ENCODE peak calls at places on chromosomes 6 and 20, in ten cellular contexts. O, Y, T, U, M, B, Q, G, N and X are unnamed samples.

GRCh38 chr20:58852559-58853271 is at the start of gene GNAS:
- DNase-seq in O (peak), Y (peak), T (peak), U (peak), M (peak), B (peak), Q (peak), G (peak), N (no peak), X (peak)

GRCh38 chr20:57269148-57269984 is 2.9 kb upstream of the BMP7 start:
- DNase-seq in O (no peak), Y (no peak), T (no peak), U (no peak), M (no peak), B (no peak), Q (no peak), G (no peak), N (no peak), X (no peak)

GRCh38 chr6:26269406-26270120 is 95.4 kb upstream of the BTN3A2 start:
- DNase-seq in O (no peak), Y (no peak), T (no peak), U (no peak), M (no peak), B (no peak), Q (no peak), G (no peak), N (no peak), X (no peak)

GRCh38 chr20:40695214-40695613 is 6.2 kb upstream of the MAFB start:
- DNase-seq in O (no peak), Y (no peak), T (no peak), U (no peak), M (no peak), B (no peak), Q (no peak), G (no peak), N (no peak), X (no peak)

GRCh38 chr20:32285621-32286334 is 8.3 kb downstream of the KIF3B start:
- DNase-seq in O (no peak), Y (peak), T (peak), U (no peak), M (no peak), B (peak), Q (peak), G (no peak), N (no peak), X (peak)

GRCh38 chr20:61649105-61649878 is 397.2 kb downstream of the CDH4 start:
- DNase-seq in O (no peak), Y (no peak), T (no peak), U (no peak), M (no peak), B (no peak), Q (no peak), G (no peak), N (no peak), X (no peak)

GRCh38 chr6:55974688-55975087 is 99.3 kb upstream of the BMP5 start:
- DNase-seq in O (no peak), Y (no peak), T (no peak), U (no peak), M (no peak), B (no peak), Q (no peak), G (peak), N (no peak), X (no peak)

GRCh38 chr20:48959902-48960550 is 38.5 kb downstream of the ARFGEF2 start:
- DNase-seq in O (no peak), Y (peak), T (no peak), U (no peak), M (no peak), B (no peak), Q (no peak), G (peak), N (no peak), X (no peak)

GRCh38 chr6:140062042-140063041 is 687.9 kb upstream of the CITED2 start:
- DNase-seq in O (no peak), Y (peak), T (no peak), U (no peak), M (peak), B (peak), Q (no peak), G (peak), N (peak), X (no peak)

GRCh38 chr20:25493137-25493536 is 85.7 kb downstream of the GINS1 start:
- DNase-seq in O (no peak), Y (no peak), T (no peak), U (no peak), M (no peak), B (no peak), Q (no peak), G (no peak), N (no peak), X (no peak)

GRCh38 chr6:29625337-29625930 is 7.5 kb downstream of the GABBR1 start:
- DNase-seq in O (no peak), Y (no peak), T (no peak), U (no peak), M (no peak), B (no peak), Q (no peak), G (no peak), N (no peak), X (no peak)

GRCh38 chr6:45422541-45423110 is 44.9 kb upstream of the SUPT3H start:
- DNase-seq in O (peak), Y (peak), T (no peak), U (peak), M (peak), B (peak), Q (peak), G (peak), N (peak), X (peak)

GRCh38 chr6:19851273-19852089 is 14.3 kb downstream of the ID4 start:
- DNase-seq in O (peak), Y (peak), T (peak), U (peak), M (peak), B (peak), Q (peak), G (peak), N (no peak), X (peak)

GRCh38 chr6:166761801-166762200 is 134.8 kb upstream of the RPS6KA2 start:
- DNase-seq in O (no peak), Y (no peak), T (no peak), U (no peak), M (no peak), B (no peak), Q (no peak), G (no peak), N (no peak), X (no peak)

GRCh38 chr6:32615885-32616532 is 21.2 kb upstream of the HLA-DQA1 start:
- DNase-seq in O (no peak), Y (no peak), T (no peak), U (no peak), M (no peak), B (no peak), Q (no peak), G (no peak), N (no peak), X (no peak)

GRCh38 chr20:56590888-56591287 is 38.2 kb upstream of the TFAP2C start:
- DNase-seq in O (no peak), Y (no peak), T (no peak), U (no peak), M (no peak), B (no peak), Q (no peak), G (no peak), N (no peak), X (no peak)

GRCh38 chr6:137351890-137352289 is 132.7 kb upstream of the IFNGR1 start:
- DNase-seq in O (no peak), Y (peak), T (no peak), U (no peak), M (no peak), B (no peak), Q (no peak), G (no peak), N (no peak), X (no peak)

GRCh38 chr20:9215539-9215938 is 146.7 kb downstream of the PLCB4 start:
- DNase-seq in O (peak), Y (peak), T (no peak), U (no peak), M (no peak), B (no peak), Q (no peak), G (peak), N (no peak), X (no peak)

GRCh38 chr20:35319206-35320197 is 27.3 kb upstream of the FAM83C start:
- DNase-seq in O (no peak), Y (peak), T (no peak), U (no peak), M (no peak), B (peak), Q (no peak), G (peak), N (no peak), X (no peak)

GRCh38 chr6:14810021-14810420 is 435.8 kb upstream of the JARID2 start:
- DNase-seq in O (no peak), Y (no peak), T (no peak), U (no peak), M (no peak), B (no peak), Q (no peak), G (no peak), N (no peak), X (no peak)

GRCh38 chr6:24105146-24105545 is 20.9 kb upstream of the NRSN1 start:
- DNase-seq in O (peak), Y (no peak), T (no peak), U (no peak), M (no peak), B (no peak), Q (no peak), G (no peak), N (no peak), X (no peak)

GRCh38 chr6:89048985-89049384 is 31.6 kb upstream of the PNRC1 start:
- DNase-seq in O (no peak), Y (peak), T (no peak), U (no peak), M (no peak), B (peak), Q (no peak), G (peak), N (no peak), X (no peak)

GRCh38 chr20:36582322-36582721 is 8.9 kb downstream of the TGIF2 start:
- DNase-seq in O (no peak), Y (no peak), T (no peak), U (no peak), M (no peak), B (no peak), Q (no peak), G (no peak), N (no peak), X (no peak)

GRCh38 chr20:9051508-9051907 is 17.4 kb upstream of the PLCB4 start:
- DNase-seq in O (no peak), Y (peak), T (no peak), U (no peak), M (no peak), B (peak), Q (no peak), G (peak), N (no peak), X (no peak)

GRCh38 chr20:24479595-24479994 is 10.2 kb downstream of the SYNDIG1 start:
- DNase-seq in O (no peak), Y (no peak), T (no peak), U (peak), M (no peak), B (no peak), Q (no peak), G (no peak), N (no peak), X (no peak)
- TF ChIP-seq CTCF in O (no peak), Y (no peak), T (no peak), U (no peak), M (no peak), B (no peak), Q (no peak), G (no peak), N (no peak), X (no peak)

GRCh38 chr6:13099771-13100170 is 228.6 kb downstream of the TBC1D7 start:
- DNase-seq in O (no peak), Y (peak), T (no peak), U (no peak), M (no peak), B (no peak), Q (no peak), G (no peak), N (no peak), X (no peak)
- TF ChIP-seq CTCF in O (peak), Y (no peak), T (no peak), U (peak), M (no peak), B (peak), Q (peak), G (peak), N (no peak), X (no peak)

GRCh38 chr6:42996513-42996912 is 12.1 kb downstream of the PPP2R5D start:
- DNase-seq in O (no peak), Y (no peak), T (no peak), U (no peak), M (no peak), B (no peak), Q (no peak), G (no peak), N (no peak), X (no peak)
- TF ChIP-seq CTCF in O (no peak), Y (no peak), T (no peak), U (no peak), M (no peak), B (no peak), Q (no peak), G (peak), N (no peak), X (no peak)

DNA sequence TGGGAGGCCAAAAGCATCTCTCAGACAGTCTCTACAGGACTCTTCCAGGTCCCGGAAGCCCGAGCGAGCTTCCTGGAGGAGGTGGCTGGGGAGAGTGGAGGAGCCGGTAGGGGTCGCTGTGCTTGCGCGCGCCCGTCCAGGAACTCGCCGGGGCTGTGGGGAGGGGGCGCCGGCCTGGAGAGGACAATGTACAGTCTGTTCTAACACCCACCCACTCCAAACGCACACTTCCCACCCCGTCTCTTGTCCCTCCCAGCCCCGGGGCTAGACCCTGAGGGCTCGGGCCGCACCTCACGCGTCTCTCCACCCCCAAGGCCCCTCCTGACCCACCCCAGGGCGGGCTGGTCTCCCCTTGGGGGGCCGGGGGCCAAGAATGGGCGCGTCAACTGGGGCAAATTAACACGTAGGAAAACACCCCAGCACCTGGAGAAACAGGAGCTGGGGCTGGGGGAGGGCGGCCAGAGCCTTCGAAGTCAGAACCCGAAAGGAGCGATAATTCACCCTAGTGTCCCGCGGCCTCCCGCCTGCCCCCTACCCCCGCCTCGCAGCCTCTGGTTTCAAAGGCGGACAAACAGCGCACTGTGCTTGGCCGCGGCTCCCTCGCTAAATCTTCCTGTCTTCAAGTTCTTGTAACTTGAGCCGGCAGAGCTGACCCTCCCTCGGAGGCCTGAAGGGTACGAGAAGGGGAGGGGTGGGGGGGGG is 103.2 kb upstream of the FOXP4 start:
- DNase-seq in O (peak), Y (peak), T (no peak), U (peak), M (peak), B (no peak), Q (peak), G (peak), N (peak), X (no peak)
- TF ChIP-seq CTCF in O (peak), Y (peak), T (peak), U (peak), M (no peak), B (peak), Q (peak), G (peak), N (peak), X (peak)

DNA sequence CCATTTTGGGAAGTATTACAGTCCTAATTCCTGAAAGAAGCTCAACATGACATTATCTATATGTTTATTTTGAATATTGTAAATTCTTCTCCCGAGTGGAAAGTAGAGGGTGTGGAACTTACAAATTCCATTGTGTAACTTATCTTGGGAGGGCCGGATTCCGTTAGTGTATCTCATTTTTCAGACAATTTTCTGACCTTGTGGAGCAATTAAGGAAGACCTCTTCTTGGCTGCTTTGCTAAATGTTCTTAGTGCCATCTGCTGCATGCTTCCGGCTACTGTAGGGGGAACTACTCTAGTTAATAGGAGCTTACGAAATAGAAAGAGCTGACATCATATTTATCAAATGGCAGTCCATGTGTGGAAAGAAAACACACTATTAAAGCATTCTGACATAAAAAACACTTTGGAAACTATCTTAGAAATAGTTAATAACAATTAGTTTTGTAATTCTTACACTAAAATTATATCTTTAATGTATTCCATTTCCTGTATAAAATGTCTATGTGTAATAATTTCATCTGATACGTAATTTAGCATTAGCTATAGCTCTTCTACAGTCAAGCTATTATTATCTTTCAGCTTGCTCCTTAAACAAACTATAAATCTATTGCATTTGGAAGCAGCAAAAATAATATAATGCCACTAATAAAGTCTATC is 41.5 kb upstream of the KCNQ5 start:
- DNase-seq in O (peak), Y (peak), T (no peak), U (peak), M (peak), B (peak), Q (peak), G (peak), N (no peak), X (peak)
- TF ChIP-seq CTCF in O (peak), Y (peak), T (no peak), U (no peak), M (no peak), B (peak), Q (peak), G (peak), N (no peak), X (peak)